ENCODE peak calls at places on chromosome 9, in six cellular contexts. One of them, this sample, is unnamed.

GRCh38 chr9:35001803-35002502 is 12.4 kb downstream of the DNAJB5 start:
- DNase-seq in HepG2: no peak
- DNase-seq in GM12878: no peak
- DNase-seq in H1: no peak
- DNase-seq in GM12892: no peak
- DNase-seq in K562: no peak
- DNase-seq in this sample: no peak

GRCh38 chr9:137300607-137301085 is 1.4 kb downstream of the NRARP start:
- DNase-seq in HepG2: no peak
- DNase-seq in GM12878: no peak
- DNase-seq in H1: no peak
- DNase-seq in GM12892: no peak
- DNase-seq in K562: peak; percentile 52
- DNase-seq in this sample: no peak

GRCh38 chr9:123319541-123320339 is 36.3 kb upstream of the CRB2 start:
- DNase-seq in HepG2: peak; percentile 34
- DNase-seq in GM12878: no peak
- DNase-seq in H1: no peak
- DNase-seq in GM12892: no peak
- DNase-seq in K562: no peak
- DNase-seq in this sample: no peak

GRCh38 chr9:127492616-127493015 is 41.3 kb downstream of the LRSAM1 start:
- DNase-seq in HepG2: no peak
- DNase-seq in GM12878: no peak
- DNase-seq in H1: no peak
- DNase-seq in GM12892: no peak
- DNase-seq in K562: no peak
- DNase-seq in this sample: no peak

GRCh38 chr9:98909935-98910334 is 33.8 kb upstream of the COL15A1 start:
- DNase-seq in HepG2: no peak
- DNase-seq in GM12878: no peak
- DNase-seq in H1: no peak
- DNase-seq in GM12892: no peak
- DNase-seq in K562: no peak
- DNase-seq in this sample: no peak

GRCh38 chr9:129319076-129319937 is 141.2 kb upstream of the IER5L start:
- DNase-seq in HepG2: no peak
- DNase-seq in GM12878: no peak
- DNase-seq in H1: no peak
- DNase-seq in GM12892: no peak
- DNase-seq in K562: no peak
- DNase-seq in this sample: no peak

GRCh38 chr9:81344366-81344765 is 345.0 kb downstream of the TLE1 start:
- DNase-seq in HepG2: no peak
- DNase-seq in GM12878: no peak
- DNase-seq in H1: no peak
- DNase-seq in GM12892: no peak
- DNase-seq in K562: no peak
- DNase-seq in this sample: no peak

GRCh38 chr9:99851028-99851822 is 29.5 kb downstream of the NR4A3 start:
- DNase-seq in HepG2: no peak
- DNase-seq in GM12878: peak; percentile 59
- DNase-seq in H1: no peak
- DNase-seq in GM12892: no peak
- DNase-seq in K562: no peak
- DNase-seq in this sample: peak; percentile 15

GRCh38 chr9:104232781-104233341 is 138.8 kb downstream of the SMC2 start:
- DNase-seq in HepG2: no peak
- DNase-seq in GM12878: no peak
- DNase-seq in H1: no peak
- DNase-seq in GM12892: no peak
- DNase-seq in K562: no peak
- DNase-seq in this sample: no peak

GRCh38 chr9:111566234-111566633 is 33.2 kb downstream of the PTGR1 start:
- DNase-seq in HepG2: no peak
- DNase-seq in GM12878: no peak
- DNase-seq in H1: no peak
- DNase-seq in GM12892: no peak
- DNase-seq in K562: no peak
- DNase-seq in this sample: no peak

GRCh38 chr9:123724211-123724831 is 205.6 kb downstream of the DENND1A start:
- DNase-seq in HepG2: no peak
- DNase-seq in GM12878: no peak
- DNase-seq in H1: no peak
- DNase-seq in GM12892: no peak
- DNase-seq in K562: no peak
- DNase-seq in this sample: no peak

GRCh38 chr9:9747787-9748186 is 865.0 kb downstream of the PTPRD start:
- DNase-seq in HepG2: no peak
- DNase-seq in GM12878: no peak
- DNase-seq in H1: no peak
- DNase-seq in GM12892: no peak
- DNase-seq in K562: no peak
- DNase-seq in this sample: no peak

GRCh38 chr9:4324513-4324912 is 24.6 kb upstream of the GLIS3 start:
- DNase-seq in HepG2: no peak
- DNase-seq in GM12878: no peak
- DNase-seq in H1: no peak
- DNase-seq in GM12892: no peak
- DNase-seq in K562: no peak
- DNase-seq in this sample: no peak

GRCh38 chr9:127448112-127448805 is 2.9 kb downstream of the RPL12 start:
- DNase-seq in HepG2: no peak
- DNase-seq in GM12878: no peak
- DNase-seq in H1: no peak
- DNase-seq in GM12892: no peak
- DNase-seq in K562: no peak
- DNase-seq in this sample: no peak

GRCh38 chr9:104068546-104068945 is 25.6 kb upstream of the SMC2 start:
- DNase-seq in HepG2: no peak
- DNase-seq in GM12878: no peak
- DNase-seq in H1: no peak
- DNase-seq in GM12892: no peak
- DNase-seq in K562: no peak
- DNase-seq in this sample: no peak

GRCh38 chr9:93670208-93671029 is 94.0 kb downstream of the PHF2 start:
- DNase-seq in HepG2: no peak
- DNase-seq in GM12878: no peak
- DNase-seq in H1: no peak
- DNase-seq in GM12892: no peak
- DNase-seq in K562: no peak
- DNase-seq in this sample: no peak
- TF ChIP-seq TAF1 in HepG2: no peak
- TF ChIP-seq TAF1 in GM12878: no peak
- TF ChIP-seq TAF1 in H1: no peak
- TF ChIP-seq TAF1 in GM12892: no peak
- TF ChIP-seq TAF1 in K562: no peak
- TF ChIP-seq TAF1 in this sample: no peak

GRCh38 chr9:93450817-93451761 is at the start of gene FAM120A:
- DNase-seq in HepG2: peak; percentile 38
- DNase-seq in GM12878: no peak
- DNase-seq in H1: no peak
- DNase-seq in GM12892: peak; percentile 65
- DNase-seq in K562: peak; percentile 81
- DNase-seq in this sample: peak; percentile 66
- TF ChIP-seq POLR2A in HepG2: peak; percentile 76
- TF ChIP-seq POLR2A in GM12878: peak; percentile 83
- TF ChIP-seq POLR2A in H1: peak; percentile 24
- TF ChIP-seq POLR2A in GM12892: no peak
- TF ChIP-seq POLR2A in K562: peak; percentile 77
- TF ChIP-seq POLR2A in this sample: peak; percentile 44

GRCh38 chr9:87550253-87550954 is 52.7 kb downstream of the DAPK1 start:
- DNase-seq in HepG2: no peak
- DNase-seq in GM12878: no peak
- DNase-seq in H1: no peak
- DNase-seq in GM12892: no peak
- DNase-seq in K562: no peak
- DNase-seq in this sample: no peak
- TF ChIP-seq POLR2AphosphoS5 in HepG2: no peak
- TF ChIP-seq POLR2AphosphoS5 in GM12878: no peak
- TF ChIP-seq POLR2AphosphoS5 in H1: no peak
- TF ChIP-seq POLR2AphosphoS5 in GM12892: no peak
- TF ChIP-seq POLR2AphosphoS5 in K562: no peak
- TF ChIP-seq POLR2AphosphoS5 in this sample: no peak

GRCh38 chr9:135037521-135038250 is 49.8 kb upstream of the OLFM1 start:
- DNase-seq in HepG2: no peak
- DNase-seq in GM12878: no peak
- DNase-seq in H1: no peak
- DNase-seq in GM12892: no peak
- DNase-seq in K562: no peak
- DNase-seq in this sample: no peak

GRCh38 chr9:135036861-135037465 is 50.5 kb upstream of the OLFM1 start:
- DNase-seq in HepG2: no peak
- DNase-seq in GM12878: no peak
- DNase-seq in H1: no peak
- DNase-seq in GM12892: no peak
- DNase-seq in K562: no peak
- DNase-seq in this sample: no peak

GRCh38 chr9:135039266-135039870 is 48.1 kb upstream of the OLFM1 start:
- DNase-seq in HepG2: no peak
- DNase-seq in GM12878: no peak
- DNase-seq in H1: no peak
- DNase-seq in GM12892: no peak
- DNase-seq in K562: no peak
- DNase-seq in this sample: no peak

GRCh38 chr9:135038826-135039225 is 48.6 kb upstream of the OLFM1 start:
- DNase-seq in HepG2: no peak
- DNase-seq in GM12878: no peak
- DNase-seq in H1: no peak
- DNase-seq in GM12892: no peak
- DNase-seq in K562: no peak
- DNase-seq in this sample: no peak

DNA sequence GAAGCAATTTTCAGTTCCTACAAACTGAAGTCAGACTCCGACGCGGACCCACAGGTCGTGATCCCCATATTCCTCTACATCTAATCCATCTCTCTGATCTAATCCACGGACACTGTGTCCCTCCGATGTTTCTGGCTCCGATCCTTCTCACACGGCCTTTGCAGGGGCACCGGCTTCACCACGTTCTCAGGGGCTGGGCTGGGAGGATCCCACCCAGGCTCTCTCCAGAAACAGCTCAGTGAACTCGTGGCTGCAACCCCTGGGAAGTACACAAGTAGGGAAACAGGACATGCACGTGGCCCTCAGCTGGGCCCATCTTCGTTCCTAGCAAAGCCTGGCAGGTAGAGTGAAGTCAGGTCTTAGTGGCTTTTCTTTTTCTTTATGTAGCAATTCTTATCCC is 49.1 kb upstream of the OLFM1 start:
- DNase-seq in HepG2: no peak
- DNase-seq in GM12878: no peak
- DNase-seq in H1: no peak
- DNase-seq in GM12892: no peak
- DNase-seq in K562: no peak
- DNase-seq in this sample: no peak
- TF ChIP-seq TAF1 in HepG2: no peak
- TF ChIP-seq TAF1 in GM12878: no peak
- TF ChIP-seq TAF1 in H1: no peak
- TF ChIP-seq TAF1 in GM12892: no peak
- TF ChIP-seq TAF1 in K562: no peak
- TF ChIP-seq TAF1 in this sample: no peak

GRCh38 chr9:38047301-38048251 is 21.5 kb downstream of the SHB start:
- DNase-seq in HepG2: peak; percentile 99
- DNase-seq in GM12878: no peak
- DNase-seq in H1: peak; percentile 69
- DNase-seq in GM12892: no peak
- DNase-seq in K562: peak; percentile 58
- DNase-seq in this sample: no peak
- TF ChIP-seq POLR2A in HepG2: peak; percentile 73
- TF ChIP-seq POLR2A in GM12878: no peak
- TF ChIP-seq POLR2A in H1: no peak
- TF ChIP-seq POLR2A in GM12892: no peak
- TF ChIP-seq POLR2A in K562: no peak
- TF ChIP-seq POLR2A in this sample: no peak

DNA sequence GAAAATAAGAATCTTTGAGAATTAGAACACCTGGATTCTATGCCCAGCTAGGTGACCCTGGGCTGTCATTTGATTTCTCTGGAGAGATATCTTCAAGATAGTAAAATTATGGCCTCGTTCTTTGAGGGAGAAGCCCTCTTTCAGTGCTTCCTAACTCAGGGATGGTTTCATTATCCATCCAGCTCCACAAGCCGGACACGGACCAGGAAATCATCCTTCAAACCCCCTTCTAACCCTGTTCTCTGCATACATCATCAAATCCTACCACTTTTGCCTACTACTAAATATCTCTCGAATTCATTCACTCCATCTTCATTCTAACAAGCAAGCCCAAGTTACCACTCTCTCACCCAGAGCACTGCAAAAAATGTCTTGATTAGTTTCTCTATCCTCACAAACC is 57.2 kb downstream of the MAPKAP1 start:
- DNase-seq in HepG2: no peak
- DNase-seq in GM12878: no peak
- DNase-seq in H1: no peak
- DNase-seq in GM12892: no peak
- DNase-seq in K562: no peak
- DNase-seq in this sample: no peak
- TF ChIP-seq POLR2AphosphoS5 in HepG2: no peak
- TF ChIP-seq POLR2AphosphoS5 in GM12878: peak; percentile 10
- TF ChIP-seq POLR2AphosphoS5 in H1: no peak
- TF ChIP-seq POLR2AphosphoS5 in GM12892: no peak
- TF ChIP-seq POLR2AphosphoS5 in K562: no peak
- TF ChIP-seq POLR2AphosphoS5 in this sample: no peak

GRCh38 chr9:95124582-95125359 is 192.7 kb downstream of the FANCC start:
- DNase-seq in HepG2: no peak
- DNase-seq in GM12878: no peak
- DNase-seq in H1: no peak
- DNase-seq in GM12892: no peak
- DNase-seq in K562: no peak
- DNase-seq in this sample: no peak
- TF ChIP-seq TAF1 in HepG2: no peak
- TF ChIP-seq TAF1 in GM12878: no peak
- TF ChIP-seq TAF1 in H1: no peak
- TF ChIP-seq TAF1 in GM12892: no peak
- TF ChIP-seq TAF1 in K562: no peak
- TF ChIP-seq TAF1 in this sample: no peak